ENCODE peak calls at places on chromosomes 16 and 17, in nine cellular contexts. T is endodermal cell; O is stimulated activated CD4-positive, alpha-beta T cell treated with anti-CD3 and anti-CD28 coated beads, TNF-alpha, amount 100 ng/mL, for 1 hour; I is breast epithelium; Y is CD8-positive, alpha-beta memory T cell; R is hepatic stellate cell; B is PC-9; W is T1000; L is NCI-H1436 treated with DMSO at 0.1 percent for 48 hours. E is an unnamed sample.

GRCh38 chr16:84970447-84971127 is 40.7 kb downstream of the ZDHHC7 start:
- DNase-seq in T (peak; percentile 94), O (peak; percentile 52), I (peak; percentile 80), Y (peak; percentile 74), R (peak; percentile 70), B (peak; percentile 74), W (peak; percentile 23), L (no peak), E (peak; percentile 31)

GRCh38 chr17:496761-497586 is 144.4 kb upstream of the RPH3AL start:
- DNase-seq in T (no peak), O (no peak), I (no peak), Y (no peak), R (no peak), B (no peak), W (no peak), L (no peak), E (no peak)

GRCh38 chr17:80005360-80006338 is 30.0 kb downstream of the TBC1D16 start:
- DNase-seq in T (peak; percentile 93), O (peak; percentile 30), I (no peak), Y (peak; percentile 35), R (peak; percentile 93), B (peak; percentile 52), W (no peak), L (no peak), E (no peak)

GRCh38 chr17:59428896-59429460 is 97.5 kb downstream of the YPEL2 start:
- DNase-seq in T (no peak), O (no peak), I (no peak), Y (no peak), R (no peak), B (no peak), W (no peak), L (no peak), E (no peak)

GRCh38 chr16:28298511-28298878 is 6.2 kb downstream of the SBK1 start:
- DNase-seq in T (peak; percentile 84), O (no peak), I (no peak), Y (no peak), R (no peak), B (no peak), W (no peak), L (no peak), E (no peak)

GRCh38 chr17:50268040-50268439 is 6.2 kb upstream of the TMEM92 start:
- DNase-seq in T (no peak), O (no peak), I (peak; percentile 7), Y (no peak), R (no peak), B (no peak), W (no peak), L (no peak), E (no peak)

GRCh38 chr16:90044111-90044551 is 24.9 kb upstream of the DBNDD1 start:
- DNase-seq in T (peak; percentile 29), O (no peak), I (peak; percentile 78), Y (no peak), R (no peak), B (peak; percentile 94), W (no peak), L (no peak), E (peak; percentile 77)

GRCh38 chr16:19691161-19691850 is 26.7 kb downstream of the KNOP1 start:
- DNase-seq in T (no peak), O (no peak), I (peak; percentile 73), Y (no peak), R (no peak), B (no peak), W (no peak), L (no peak), E (no peak)

GRCh38 chr17:14334261-14334860 is 33.5 kb downstream of the HS3ST3B1 start:
- DNase-seq in T (no peak), O (no peak), I (no peak), Y (no peak), R (no peak), B (no peak), W (no peak), L (no peak), E (no peak)

GRCh38 chr17:39018267-39019134 is 51.3 kb upstream of the FBXO47 start:
- DNase-seq in T (peak; percentile 88), O (no peak), I (no peak), Y (no peak), R (no peak), B (no peak), W (no peak), L (no peak), E (no peak)

GRCh38 chr17:62808576-62808970 is 459 bp upstream of the MARCHF10 start:
- DNase-seq in T (no peak), O (no peak), I (no peak), Y (no peak), R (no peak), B (peak; percentile 13), W (no peak), L (no peak), E (no peak)

GRCh38 chr16:69865701-69866100 is 85.4 kb upstream of the CLEC18A start:
- DNase-seq in T (no peak), O (no peak), I (no peak), Y (no peak), R (peak; percentile 58), B (peak; percentile 48), W (no peak), L (no peak), E (no peak)

GRCh38 chr16:82384017-82384416 is 214.0 kb upstream of the MPHOSPH6 start:
- DNase-seq in T (no peak), O (no peak), I (no peak), Y (no peak), R (no peak), B (no peak), W (no peak), L (no peak), E (no peak)

GRCh38 chr16:79172306-79172705 is 428.2 kb downstream of the MAF start:
- DNase-seq in T (no peak), O (no peak), I (no peak), Y (no peak), R (no peak), B (no peak), W (no peak), L (no peak), E (no peak)

GRCh38 chr17:48278755-48279491 is 151.1 kb downstream of the SKAP1 start:
- DNase-seq in T (no peak), O (no peak), I (no peak), Y (no peak), R (no peak), B (no peak), W (no peak), L (no peak), E (no peak)

GRCh38 chr17:46818319-46818928 is at the start of gene WNT3:
- DNase-seq in T (peak; percentile 98), O (no peak), I (no peak), Y (no peak), R (no peak), B (no peak), W (no peak), L (no peak), E (no peak)

GRCh38 chr17:17846645-17847044 is 9.9 kb upstream of the SREBF1 start:
- DNase-seq in T (peak; percentile 45), O (no peak), I (no peak), Y (no peak), R (no peak), B (no peak), W (no peak), L (no peak), E (no peak)

GRCh38 chr17:55758171-55758570 is 7.3 kb downstream of the PCTP start:
- DNase-seq in T (no peak), O (no peak), I (no peak), Y (no peak), R (no peak), B (no peak), W (no peak), L (no peak), E (no peak)

GRCh38 chr16:88681084-88681680 is 5.1 kb downstream of the SNAI3 start:
- DNase-seq in T (peak; percentile 90), O (no peak), I (no peak), Y (no peak), R (no peak), B (peak; percentile 36), W (no peak), L (no peak), E (no peak)

GRCh38 chr17:68368387-68368786 is 77.1 kb downstream of the ARSG start:
- DNase-seq in T (peak; percentile 65), O (no peak), I (no peak), Y (no peak), R (no peak), B (peak; percentile 61), W (no peak), L (no peak), E (no peak)

GRCh38 chr17:48160177-48160967 is 52.8 kb downstream of the SNX11 start:
- DNase-seq in T (peak; percentile 92), O (no peak), I (no peak), Y (no peak), R (no peak), B (no peak), W (no peak), L (no peak), E (no peak)

GRCh38 chr16:53773150-53773846 is 69.3 kb downstream of the FTO start:
- DNase-seq in T (peak; percentile 68), O (no peak), I (no peak), Y (no peak), R (peak; percentile 27), B (peak; percentile 34), W (no peak), L (peak; percentile 31), E (no peak)

GRCh38 chr17:79695293-79696158 is 35.2 kb upstream of the ENPP7 start:
- DNase-seq in T (no peak), O (no peak), I (no peak), Y (no peak), R (no peak), B (no peak), W (no peak), L (no peak), E (no peak)

GRCh38 chr16:11869657-11870228 is 18.4 kb upstream of the RSL1D1 start:
- DNase-seq in T (no peak), O (no peak), I (no peak), Y (no peak), R (no peak), B (no peak), W (no peak), L (no peak), E (no peak)

GRCh38 chr16:10749680-10750035 is 6.0 kb downstream of the NUBP1 start:
- DNase-seq in T (no peak), O (no peak), I (no peak), Y (no peak), R (no peak), B (no peak), W (no peak), L (no peak), E (no peak)

GRCh38 chr16:81444448-81445121 is at the start of gene CMIP:
- DNase-seq in T (peak; percentile 93), O (peak; percentile 45), I (peak; percentile 79), Y (peak; percentile 74), R (peak; percentile 96), B (peak; percentile 86), W (peak; percentile 64), L (no peak), E (peak; percentile 26)